ENCODE peak calls at places on chromosomes 12 and 14, in six cellular contexts. One of them, this sample, is unnamed.

GRCh38 chr12:20101046-20101445 is 267.3 kb upstream of the PDE3A start:
- DNase-seq in colonic mucosa: no peak
- DNase-seq in left ventricle myocardium inferior: peak
- DNase-seq in glutamatergic neuron: no peak
- DNase-seq in brain microvascular endothelial cell: no peak
- DNase-seq in astrocyte of the spinal cord: no peak
- DNase-seq in this sample: no peak

GRCh38 chr14:79596531-79596930 is 614.8 kb downstream of the DIO2 start:
- DNase-seq in colonic mucosa: no peak
- DNase-seq in left ventricle myocardium inferior: no peak
- DNase-seq in glutamatergic neuron: no peak
- DNase-seq in brain microvascular endothelial cell: peak
- DNase-seq in astrocyte of the spinal cord: peak
- DNase-seq in this sample: no peak

GRCh38 chr14:23538785-23539184 is 12.8 kb downstream of the ZFHX2 start:
- DNase-seq in colonic mucosa: no peak
- DNase-seq in left ventricle myocardium inferior: peak
- DNase-seq in glutamatergic neuron: peak
- DNase-seq in brain microvascular endothelial cell: no peak
- DNase-seq in astrocyte of the spinal cord: peak
- DNase-seq in this sample: no peak

GRCh38 chr12:73514672-73515071 is 1023.0 kb upstream of the ATXN7L3B start:
- DNase-seq in colonic mucosa: no peak
- DNase-seq in left ventricle myocardium inferior: no peak
- DNase-seq in glutamatergic neuron: no peak
- DNase-seq in brain microvascular endothelial cell: no peak
- DNase-seq in astrocyte of the spinal cord: no peak
- DNase-seq in this sample: no peak

GRCh38 chr12:96211989-96212388 is 17.8 kb downstream of the ELK3 start:
- DNase-seq in colonic mucosa: no peak
- DNase-seq in left ventricle myocardium inferior: no peak
- DNase-seq in glutamatergic neuron: no peak
- DNase-seq in brain microvascular endothelial cell: no peak
- DNase-seq in astrocyte of the spinal cord: no peak
- DNase-seq in this sample: no peak

GRCh38 chr12:39240573-39240972 is 202.3 kb downstream of the KIF21A start:
- DNase-seq in colonic mucosa: no peak
- DNase-seq in left ventricle myocardium inferior: no peak
- DNase-seq in glutamatergic neuron: no peak
- DNase-seq in brain microvascular endothelial cell: no peak
- DNase-seq in astrocyte of the spinal cord: no peak
- DNase-seq in this sample: no peak

GRCh38 chr12:52032431-52032796 is 18.8 kb upstream of the NR4A1 start:
- DNase-seq in colonic mucosa: peak
- DNase-seq in left ventricle myocardium inferior: peak
- DNase-seq in glutamatergic neuron: no peak
- DNase-seq in brain microvascular endothelial cell: peak
- DNase-seq in astrocyte of the spinal cord: peak
- DNase-seq in this sample: peak

GRCh38 chr12:71431991-71432390 is 7.6 kb upstream of the LGR5 start:
- DNase-seq in colonic mucosa: no peak
- DNase-seq in left ventricle myocardium inferior: no peak
- DNase-seq in glutamatergic neuron: no peak
- DNase-seq in brain microvascular endothelial cell: no peak
- DNase-seq in astrocyte of the spinal cord: no peak
- DNase-seq in this sample: no peak

GRCh38 chr12:27076930-27077329 is 5.4 kb downstream of the C12orf71 start:
- DNase-seq in colonic mucosa: no peak
- DNase-seq in left ventricle myocardium inferior: no peak
- DNase-seq in glutamatergic neuron: no peak
- DNase-seq in brain microvascular endothelial cell: no peak
- DNase-seq in astrocyte of the spinal cord: no peak
- DNase-seq in this sample: no peak

GRCh38 chr12:19482036-19482435 is 42.7 kb downstream of the AEBP2 start:
- DNase-seq in colonic mucosa: no peak
- DNase-seq in left ventricle myocardium inferior: no peak
- DNase-seq in glutamatergic neuron: no peak
- DNase-seq in brain microvascular endothelial cell: no peak
- DNase-seq in astrocyte of the spinal cord: no peak
- DNase-seq in this sample: no peak

GRCh38 chr12:46664771-46665287 is 161.0 kb downstream of the SLC38A4 start:
- DNase-seq in colonic mucosa: no peak
- DNase-seq in left ventricle myocardium inferior: no peak
- DNase-seq in glutamatergic neuron: no peak
- DNase-seq in brain microvascular endothelial cell: peak
- DNase-seq in astrocyte of the spinal cord: peak
- DNase-seq in this sample: peak

GRCh38 chr14:105315211-105315721 is 718 bp downstream of the PACS2 start:
- DNase-seq in colonic mucosa: peak
- DNase-seq in left ventricle myocardium inferior: no peak
- DNase-seq in glutamatergic neuron: peak
- DNase-seq in brain microvascular endothelial cell: no peak
- DNase-seq in astrocyte of the spinal cord: no peak
- DNase-seq in this sample: no peak

GRCh38 chr12:11545438-11546330 is 103.8 kb upstream of the ETV6 start:
- DNase-seq in colonic mucosa: no peak
- DNase-seq in left ventricle myocardium inferior: no peak
- DNase-seq in glutamatergic neuron: no peak
- DNase-seq in brain microvascular endothelial cell: no peak
- DNase-seq in astrocyte of the spinal cord: no peak
- DNase-seq in this sample: no peak

GRCh38 chr14:61342486-61342885 is 21.1 kb downstream of the PRKCH start:
- DNase-seq in colonic mucosa: no peak
- DNase-seq in left ventricle myocardium inferior: no peak
- DNase-seq in glutamatergic neuron: no peak
- DNase-seq in brain microvascular endothelial cell: no peak
- DNase-seq in astrocyte of the spinal cord: no peak
- DNase-seq in this sample: no peak

GRCh38 chr12:49365542-49365941 is 1.7 kb upstream of the SPATS2 start:
- DNase-seq in colonic mucosa: no peak
- DNase-seq in left ventricle myocardium inferior: no peak
- DNase-seq in glutamatergic neuron: no peak
- DNase-seq in brain microvascular endothelial cell: peak
- DNase-seq in astrocyte of the spinal cord: peak
- DNase-seq in this sample: no peak

DNA sequence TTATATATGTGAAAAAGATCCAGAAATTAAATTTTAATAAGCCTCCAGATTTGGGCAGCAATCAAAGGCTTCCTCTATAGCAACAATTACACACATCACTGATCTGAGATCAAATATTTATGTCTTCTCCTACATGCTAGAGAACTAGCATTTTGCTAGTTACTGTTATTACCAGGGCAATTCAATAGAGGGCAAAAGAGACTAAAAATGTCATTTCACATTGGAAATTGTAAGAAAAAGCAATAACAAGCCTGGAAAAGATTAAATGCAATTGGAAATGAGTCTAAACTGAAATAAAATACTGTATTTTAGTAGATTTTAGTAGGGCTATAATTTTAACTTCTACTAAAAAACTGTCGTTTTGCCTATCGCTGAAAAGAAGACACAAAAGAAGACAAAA is 32.6 kb upstream of the ANO6 start:
- DNase-seq in colonic mucosa: no peak
- DNase-seq in left ventricle myocardium inferior: no peak
- DNase-seq in glutamatergic neuron: no peak
- DNase-seq in brain microvascular endothelial cell: no peak
- DNase-seq in astrocyte of the spinal cord: peak
- DNase-seq in this sample: no peak
- TF ChIP-seq CTCF in colonic mucosa: no peak
- TF ChIP-seq CTCF in left ventricle myocardium inferior: peak
- TF ChIP-seq CTCF in glutamatergic neuron: no peak
- TF ChIP-seq CTCF in brain microvascular endothelial cell: peak
- TF ChIP-seq CTCF in astrocyte of the spinal cord: peak
- TF ChIP-seq CTCF in this sample: peak

GRCh38 chr14:50109342-50109741 is 7.0 kb downstream of the VCPKMT start:
- DNase-seq in colonic mucosa: no peak
- DNase-seq in left ventricle myocardium inferior: no peak
- DNase-seq in glutamatergic neuron: peak
- DNase-seq in brain microvascular endothelial cell: peak
- DNase-seq in astrocyte of the spinal cord: peak
- DNase-seq in this sample: no peak
- TF ChIP-seq CTCF in colonic mucosa: no peak
- TF ChIP-seq CTCF in left ventricle myocardium inferior: no peak
- TF ChIP-seq CTCF in glutamatergic neuron: peak
- TF ChIP-seq CTCF in brain microvascular endothelial cell: peak
- TF ChIP-seq CTCF in astrocyte of the spinal cord: peak
- TF ChIP-seq CTCF in this sample: peak

GRCh38 chr14:104143521-104144452 is 5.4 kb downstream of the KIF26A start:
- DNase-seq in colonic mucosa: no peak
- DNase-seq in left ventricle myocardium inferior: no peak
- DNase-seq in glutamatergic neuron: peak
- DNase-seq in brain microvascular endothelial cell: no peak
- DNase-seq in astrocyte of the spinal cord: no peak
- DNase-seq in this sample: no peak

GRCh38 chr14:104140463-104141331 is 2.3 kb downstream of the KIF26A start:
- DNase-seq in colonic mucosa: no peak
- DNase-seq in left ventricle myocardium inferior: no peak
- DNase-seq in glutamatergic neuron: peak
- DNase-seq in brain microvascular endothelial cell: no peak
- DNase-seq in astrocyte of the spinal cord: no peak
- DNase-seq in this sample: no peak

GRCh38 chr14:104143071-104143470 is 4.7 kb downstream of the KIF26A start:
- DNase-seq in colonic mucosa: no peak
- DNase-seq in left ventricle myocardium inferior: no peak
- DNase-seq in glutamatergic neuron: peak
- DNase-seq in brain microvascular endothelial cell: no peak
- DNase-seq in astrocyte of the spinal cord: no peak
- DNase-seq in this sample: no peak

GRCh38 chr14:104141621-104142091 is 3.3 kb downstream of the KIF26A start:
- DNase-seq in colonic mucosa: no peak
- DNase-seq in left ventricle myocardium inferior: no peak
- DNase-seq in glutamatergic neuron: peak
- DNase-seq in brain microvascular endothelial cell: no peak
- DNase-seq in astrocyte of the spinal cord: no peak
- DNase-seq in this sample: no peak

GRCh38 chr14:104142136-104143041 is 4.0 kb downstream of the KIF26A start:
- DNase-seq in colonic mucosa: no peak
- DNase-seq in left ventricle myocardium inferior: no peak
- DNase-seq in glutamatergic neuron: peak
- DNase-seq in brain microvascular endothelial cell: no peak
- DNase-seq in astrocyte of the spinal cord: no peak
- DNase-seq in this sample: no peak
- TF ChIP-seq CTCF in colonic mucosa: no peak
- TF ChIP-seq CTCF in left ventricle myocardium inferior: no peak
- TF ChIP-seq CTCF in glutamatergic neuron: no peak
- TF ChIP-seq CTCF in brain microvascular endothelial cell: no peak
- TF ChIP-seq CTCF in astrocyte of the spinal cord: no peak
- TF ChIP-seq CTCF in this sample: no peak

DNA sequence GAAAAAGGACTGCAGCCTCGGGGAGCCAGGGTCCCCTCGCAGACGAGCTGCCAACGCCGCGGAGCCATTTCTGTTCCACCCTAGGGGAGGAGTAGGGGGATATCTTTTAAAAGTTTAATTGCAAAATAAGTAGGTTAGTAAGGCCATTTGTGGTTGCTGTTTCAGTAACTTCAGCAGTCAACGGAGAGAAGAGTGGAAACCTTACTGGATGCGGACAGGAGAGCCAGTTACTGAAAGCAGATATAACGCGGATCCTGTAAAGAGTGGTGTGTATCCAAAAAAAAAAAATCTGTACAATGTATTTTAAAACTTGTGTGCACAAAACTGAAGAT is 817 bp upstream of the BTG1 start:
- DNase-seq in colonic mucosa: no peak
- DNase-seq in left ventricle myocardium inferior: no peak
- DNase-seq in glutamatergic neuron: no peak
- DNase-seq in brain microvascular endothelial cell: peak
- DNase-seq in astrocyte of the spinal cord: no peak
- DNase-seq in this sample: no peak
- TF ChIP-seq CTCF in colonic mucosa: no peak
- TF ChIP-seq CTCF in left ventricle myocardium inferior: peak
- TF ChIP-seq CTCF in glutamatergic neuron: no peak
- TF ChIP-seq CTCF in brain microvascular endothelial cell: peak
- TF ChIP-seq CTCF in astrocyte of the spinal cord: no peak
- TF ChIP-seq CTCF in this sample: no peak

GRCh38 chr14:56844603-56845002 is 34.3 kb upstream of the OTX2 start:
- DNase-seq in colonic mucosa: no peak
- DNase-seq in left ventricle myocardium inferior: no peak
- DNase-seq in glutamatergic neuron: no peak
- DNase-seq in brain microvascular endothelial cell: no peak
- DNase-seq in astrocyte of the spinal cord: no peak
- DNase-seq in this sample: no peak

GRCh38 chr14:56846970-56847928 is 37.0 kb upstream of the OTX2 start:
- DNase-seq in colonic mucosa: no peak
- DNase-seq in left ventricle myocardium inferior: no peak
- DNase-seq in glutamatergic neuron: no peak
- DNase-seq in brain microvascular endothelial cell: no peak
- DNase-seq in astrocyte of the spinal cord: no peak
- DNase-seq in this sample: no peak

GRCh38 chr14:56840221-56840620 is 29.9 kb upstream of the OTX2 start:
- DNase-seq in colonic mucosa: no peak
- DNase-seq in left ventricle myocardium inferior: no peak
- DNase-seq in glutamatergic neuron: no peak
- DNase-seq in brain microvascular endothelial cell: no peak
- DNase-seq in astrocyte of the spinal cord: no peak
- DNase-seq in this sample: no peak

GRCh38 chr14:56841611-56842010 is 31.3 kb upstream of the OTX2 start:
- DNase-seq in colonic mucosa: no peak
- DNase-seq in left ventricle myocardium inferior: no peak
- DNase-seq in glutamatergic neuron: no peak
- DNase-seq in brain microvascular endothelial cell: no peak
- DNase-seq in astrocyte of the spinal cord: no peak
- DNase-seq in this sample: no peak
- TF ChIP-seq CTCF in colonic mucosa: no peak
- TF ChIP-seq CTCF in left ventricle myocardium inferior: no peak
- TF ChIP-seq CTCF in glutamatergic neuron: no peak
- TF ChIP-seq CTCF in brain microvascular endothelial cell: no peak
- TF ChIP-seq CTCF in astrocyte of the spinal cord: no peak
- TF ChIP-seq CTCF in this sample: no peak

GRCh38 chr12:54654926-54655325 is 6.8 kb upstream of the DCD start:
- DNase-seq in colonic mucosa: no peak
- DNase-seq in left ventricle myocardium inferior: no peak
- DNase-seq in glutamatergic neuron: no peak
- DNase-seq in brain microvascular endothelial cell: no peak
- DNase-seq in astrocyte of the spinal cord: no peak
- DNase-seq in this sample: no peak

GRCh38 chr12:54649825-54650224 is 1.7 kb upstream of the DCD start:
- DNase-seq in colonic mucosa: no peak
- DNase-seq in left ventricle myocardium inferior: no peak
- DNase-seq in glutamatergic neuron: no peak
- DNase-seq in brain microvascular endothelial cell: no peak
- DNase-seq in astrocyte of the spinal cord: no peak
- DNase-seq in this sample: no peak

GRCh38 chr12:54650409-54650808 is 2.2 kb upstream of the DCD start:
- DNase-seq in colonic mucosa: no peak
- DNase-seq in left ventricle myocardium inferior: no peak
- DNase-seq in glutamatergic neuron: no peak
- DNase-seq in brain microvascular endothelial cell: no peak
- DNase-seq in astrocyte of the spinal cord: no peak
- DNase-seq in this sample: no peak

GRCh38 chr12:54650884-54651283 is 2.7 kb upstream of the DCD start:
- DNase-seq in colonic mucosa: no peak
- DNase-seq in left ventricle myocardium inferior: no peak
- DNase-seq in glutamatergic neuron: no peak
- DNase-seq in brain microvascular endothelial cell: no peak
- DNase-seq in astrocyte of the spinal cord: no peak
- DNase-seq in this sample: no peak

GRCh38 chr12:54653025-54653424 is 4.9 kb upstream of the DCD start:
- DNase-seq in colonic mucosa: no peak
- DNase-seq in left ventricle myocardium inferior: no peak
- DNase-seq in glutamatergic neuron: no peak
- DNase-seq in brain microvascular endothelial cell: no peak
- DNase-seq in astrocyte of the spinal cord: no peak
- DNase-seq in this sample: no peak
- TF ChIP-seq CTCF in colonic mucosa: no peak
- TF ChIP-seq CTCF in left ventricle myocardium inferior: no peak
- TF ChIP-seq CTCF in glutamatergic neuron: no peak
- TF ChIP-seq CTCF in brain microvascular endothelial cell: no peak
- TF ChIP-seq CTCF in astrocyte of the spinal cord: no peak
- TF ChIP-seq CTCF in this sample: no peak

GRCh38 chr12:131346578-131347344 is 364.1 kb upstream of the SFSWAP start:
- DNase-seq in colonic mucosa: no peak
- DNase-seq in left ventricle myocardium inferior: no peak
- DNase-seq in glutamatergic neuron: no peak
- DNase-seq in brain microvascular endothelial cell: no peak
- DNase-seq in astrocyte of the spinal cord: no peak
- DNase-seq in this sample: no peak
- TF ChIP-seq CTCF in colonic mucosa: no peak
- TF ChIP-seq CTCF in left ventricle myocardium inferior: no peak
- TF ChIP-seq CTCF in glutamatergic neuron: no peak
- TF ChIP-seq CTCF in brain microvascular endothelial cell: no peak
- TF ChIP-seq CTCF in astrocyte of the spinal cord: no peak
- TF ChIP-seq CTCF in this sample: no peak